ENCODE peak calls at places on chromosomes 6 and 20, in seven cellular contexts. D is heart left ventricle, P is K562, Y is body of pancreas, N is stomach, X is IMR-90, U is A549. F is an unnamed sample.

GRCh38 chr6:111173341-111173740 is 86.0 kb downstream of the SLC16A10 start:
- DNase-seq in D (no peak), P (no peak), Y (no peak), N (no peak), X (no peak), U (no peak), F (no peak)

GRCh38 chr6:11778648-11779307 is at the start of gene ADTRP:
- DNase-seq in D (peak), P (peak), Y (no peak), N (peak), X (no peak), U (no peak), F (no peak)

GRCh38 chr20:33399924-33400323 is 1.4 kb downstream of the CDK5RAP1 start:
- DNase-seq in D (no peak), P (no peak), Y (no peak), N (no peak), X (no peak), U (no peak), F (no peak)

GRCh38 chr6:10418862-10419748 is 4.2 kb upstream of the TFAP2A start:
- DNase-seq in D (no peak), P (peak), Y (peak), N (no peak), X (peak), U (no peak), F (no peak)

GRCh38 chr6:118959903-118960302 is 24.9 kb upstream of the MCM9 start:
- DNase-seq in D (no peak), P (no peak), Y (no peak), N (no peak), X (no peak), U (no peak), F (no peak)

GRCh38 chr20:53224851-53225250 is 252.7 kb downstream of the TSHZ2 start:
- DNase-seq in D (no peak), P (no peak), Y (no peak), N (no peak), X (peak), U (no peak), F (no peak)

GRCh38 chr6:142683688-142684087 is 261.3 kb downstream of the HIVEP2 start:
- DNase-seq in D (no peak), P (no peak), Y (no peak), N (no peak), X (no peak), U (no peak), F (no peak)

GRCh38 chr6:37845026-37845911 is 25.7 kb downstream of the ZFAND3 start:
- DNase-seq in D (no peak), P (no peak), Y (no peak), N (no peak), X (no peak), U (no peak), F (no peak)

DNA sequence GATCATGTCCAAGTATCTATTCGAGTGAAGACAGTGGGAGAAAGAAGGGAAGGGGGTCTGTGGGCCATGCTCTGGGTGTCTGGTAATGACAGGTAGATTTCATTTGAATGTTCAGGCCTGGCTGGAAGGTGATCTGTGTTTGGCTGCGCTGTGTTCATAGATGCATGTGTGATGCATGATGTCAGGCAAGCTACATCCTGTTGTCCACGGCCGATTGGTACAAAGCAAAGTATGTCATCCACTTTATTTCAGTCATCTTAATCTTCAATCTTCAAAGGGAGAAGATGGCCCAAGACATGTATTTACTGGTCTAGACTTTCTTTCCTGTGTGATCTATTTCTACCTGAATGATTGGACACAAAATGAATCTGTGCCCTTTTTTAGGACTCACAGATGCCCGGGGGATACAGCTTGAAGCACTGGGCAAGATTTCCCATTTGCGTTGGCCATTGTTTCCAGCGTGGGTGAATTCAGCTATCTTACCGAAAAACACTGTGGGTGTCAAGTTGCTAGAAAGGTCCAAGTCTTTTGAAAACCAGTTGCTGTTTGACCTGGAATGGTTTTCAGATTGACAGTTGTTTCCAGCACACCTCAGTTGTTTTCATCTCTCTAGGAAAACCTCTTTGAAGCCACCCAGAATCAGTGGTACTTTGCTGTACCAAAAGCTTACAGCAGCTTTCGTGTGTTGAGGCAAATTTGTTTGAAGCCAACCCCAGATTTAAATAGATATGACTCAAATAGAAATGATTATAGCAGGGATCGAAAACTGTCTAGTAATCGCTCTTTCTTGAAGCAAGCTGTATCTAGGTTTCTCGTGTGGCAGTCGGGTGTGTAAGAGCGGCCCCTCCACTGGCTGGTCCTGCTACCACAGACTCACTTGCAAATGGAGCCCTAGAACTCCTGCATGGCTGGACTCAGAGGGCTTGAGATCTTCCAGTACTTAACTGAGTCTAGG is 27.2 kb downstream of the DUSP22 start:
- DNase-seq in D (no peak), P (no peak), Y (peak), N (no peak), X (no peak), U (no peak), F (no peak)
- H3K4me3 ChIP-seq in D (no peak), P (no peak), Y (no peak), N (no peak), X (no peak), U (no peak), F (no peak)

GRCh38 chr20:1775117-1775516 is 117.5 kb upstream of the SIRPG start:
- DNase-seq in D (no peak), P (no peak), Y (no peak), N (no peak), X (peak), U (no peak), F (no peak)

GRCh38 chr20:1774479-1774878 is 116.9 kb upstream of the SIRPG start:
- DNase-seq in D (no peak), P (no peak), Y (no peak), N (no peak), X (no peak), U (no peak), F (no peak)

GRCh38 chr20:1777476-1777820 is 117.8 kb upstream of the SIRPA start:
- DNase-seq in D (no peak), P (no peak), Y (no peak), N (no peak), X (no peak), U (no peak), F (no peak)

GRCh38 chr20:1779567-1779966 is 115.6 kb upstream of the SIRPA start:
- DNase-seq in D (no peak), P (no peak), Y (no peak), N (no peak), X (no peak), U (no peak), F (no peak)

GRCh38 chr20:1776608-1777475 is 118.4 kb upstream of the SIRPA start:
- DNase-seq in D (peak), P (peak), Y (peak), N (peak), X (peak), U (peak), F (peak)
- TF ChIP-seq POLR2A in D (no peak), P (no peak), Y (no peak), N (no peak), X (peak), U (peak), F (no peak)

DNA sequence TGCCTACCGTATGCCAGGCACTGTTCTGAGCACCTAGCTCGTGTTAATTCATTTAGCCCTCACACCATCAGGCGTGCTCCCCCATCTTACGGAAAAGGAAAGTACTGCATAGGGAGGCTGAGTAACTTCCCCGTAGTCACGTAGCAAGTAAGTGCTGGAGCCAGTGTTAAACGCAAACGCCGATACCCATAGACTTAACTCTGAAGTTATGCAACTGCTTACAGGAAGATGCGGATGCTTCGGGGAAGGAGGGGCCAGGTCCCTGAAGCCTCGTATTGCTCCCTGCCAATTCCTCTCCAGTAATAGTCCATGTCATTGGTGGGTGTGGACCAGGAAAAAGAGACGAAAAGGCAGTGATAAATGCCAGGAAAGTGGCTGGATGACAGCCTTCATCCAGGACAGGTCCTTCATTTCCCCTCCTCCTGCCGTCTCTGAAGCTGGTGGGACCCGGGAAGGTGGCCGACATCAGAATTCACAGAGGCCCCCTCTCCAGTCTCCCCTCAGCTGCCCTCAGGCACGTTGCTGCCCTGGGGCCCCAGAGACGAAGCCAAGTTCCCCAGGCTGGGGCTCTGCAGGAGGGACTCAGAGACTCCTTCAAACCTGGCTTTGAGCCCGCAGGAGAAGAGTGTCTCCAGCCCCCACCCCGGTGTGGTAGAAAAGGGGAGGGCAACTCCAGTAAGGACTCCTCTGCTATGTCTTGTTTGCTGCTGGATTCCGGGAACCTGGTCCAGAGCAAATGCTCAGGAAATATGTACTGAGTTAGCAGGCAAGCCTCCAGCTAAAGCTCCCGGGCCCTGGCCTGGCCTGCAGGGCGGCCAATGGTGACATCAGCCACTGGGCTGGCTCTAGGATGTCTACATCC is 37.7 kb downstream of the RAB44 start:
- DNase-seq in D (peak), P (no peak), Y (peak), N (peak), X (peak), U (no peak), F (peak)
- TF ChIP-seq CTCF in D (no peak), P (no peak), Y (no peak), N (peak), X (peak), U (no peak), F (no peak)

GRCh38 chr20:39248851-39249485 is 286.8 kb downstream of the DHX35 start:
- DNase-seq in D (no peak), P (no peak), Y (no peak), N (no peak), X (no peak), U (no peak), F (no peak)
- H3K4me3 ChIP-seq in D (no peak), P (no peak), Y (no peak), N (no peak), X (no peak), U (no peak), F (no peak)

GRCh38 chr6:43945778-43946100 is 175.7 kb downstream of the VEGFA start:
- DNase-seq in D (no peak), P (no peak), Y (no peak), N (no peak), X (no peak), U (no peak), F (no peak)

GRCh38 chr6:43949451-43950110 is 177.7 kb downstream of the MRPL14 start:
- DNase-seq in D (no peak), P (no peak), Y (no peak), N (no peak), X (no peak), U (no peak), F (no peak)

GRCh38 chr6:43948527-43949450 is 178.5 kb downstream of the MRPL14 start:
- DNase-seq in D (no peak), P (no peak), Y (no peak), N (no peak), X (peak), U (no peak), F (no peak)

GRCh38 chr6:43946641-43947363 is 176.8 kb downstream of the VEGFA start:
- DNase-seq in D (no peak), P (peak), Y (no peak), N (no peak), X (no peak), U (no peak), F (no peak)

DNA sequence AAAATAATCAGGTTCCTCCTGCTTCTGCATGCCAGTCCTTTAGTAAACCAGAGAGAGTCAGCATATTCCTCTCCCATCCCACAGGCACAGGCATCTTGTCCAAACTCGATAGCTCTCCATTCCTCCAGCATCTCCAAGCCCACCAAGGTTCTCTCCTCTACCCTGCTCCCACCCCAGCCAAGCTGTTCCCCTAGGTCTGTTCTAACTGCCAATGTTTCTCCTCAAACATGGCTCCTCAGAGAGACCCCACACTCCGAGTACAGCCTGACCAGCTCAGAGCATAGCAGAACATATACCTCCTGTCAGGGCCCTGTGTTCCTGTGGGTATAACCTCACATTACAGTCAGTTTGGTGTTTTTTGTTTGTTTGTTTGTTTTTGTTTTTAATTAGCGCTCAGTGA is 177.8 kb downstream of the VEGFA start:
- DNase-seq in D (no peak), P (no peak), Y (no peak), N (no peak), X (no peak), U (no peak), F (no peak)
- TF ChIP-seq POLR2A in D (no peak), P (no peak), Y (no peak), N (no peak), X (no peak), U (no peak), F (no peak)

GRCh38 chr6:41731561-41732086 is 3.8 kb downstream of the TFEB start:
- DNase-seq in D (no peak), P (no peak), Y (no peak), N (no peak), X (no peak), U (no peak), F (no peak)
- TF ChIP-seq CTCF in D (no peak), P (no peak), Y (no peak), N (no peak), X (no peak), U (no peak), F (no peak)

DNA sequence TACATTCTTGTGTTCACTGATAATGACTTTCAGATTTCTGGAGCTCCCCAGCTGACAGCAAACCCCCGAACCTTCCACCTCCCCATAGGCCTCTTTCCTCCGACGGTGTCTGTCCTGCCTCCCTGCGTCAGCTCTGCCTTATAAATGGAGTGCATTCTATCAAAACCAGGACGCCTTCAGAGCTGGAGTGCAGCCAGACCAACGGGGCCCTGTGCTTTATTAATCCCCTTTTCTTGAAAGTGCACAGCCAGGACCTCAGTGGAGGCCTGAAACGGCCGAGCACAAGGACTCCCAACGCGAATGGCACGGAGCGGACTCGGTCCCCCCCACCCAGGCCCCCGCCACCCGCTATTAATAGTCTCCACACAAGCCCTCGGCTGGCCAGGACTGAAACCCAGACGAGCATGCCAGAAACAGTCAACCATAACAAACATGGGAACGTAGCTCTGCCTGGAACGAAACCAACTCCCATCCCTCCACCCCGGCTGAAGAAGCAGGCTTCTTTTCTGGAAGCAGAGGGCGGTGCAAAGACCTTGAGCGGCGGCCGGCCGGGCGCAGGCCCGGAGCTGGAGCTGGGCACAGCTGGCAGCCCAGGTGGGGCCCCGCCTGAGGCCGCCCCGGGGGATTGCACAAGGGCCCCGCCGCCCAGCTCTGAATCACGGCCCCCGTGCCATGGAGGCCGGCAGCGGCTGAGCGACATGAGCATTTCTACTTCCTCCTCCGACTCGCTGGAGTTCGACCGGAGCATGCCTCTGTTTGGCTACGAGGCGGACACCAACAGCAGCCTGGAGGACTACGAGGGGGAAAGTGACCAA is 42.3 kb upstream of the NAA20 start:
- DNase-seq in D (peak), P (no peak), Y (peak), N (peak), X (peak), U (peak), F (peak)
- H3K4me3 ChIP-seq in D (peak), P (no peak), Y (peak), N (peak), X (peak), U (peak), F (peak)

GRCh38 chr6:116649129-116649528 is 19.4 kb downstream of the ZUP1 start:
- DNase-seq in D (no peak), P (no peak), Y (no peak), N (no peak), X (no peak), U (no peak), F (no peak)

GRCh38 chr6:116651916-116652315 is 16.6 kb downstream of the ZUP1 start:
- DNase-seq in D (no peak), P (no peak), Y (no peak), N (no peak), X (no peak), U (no peak), F (no peak)

DNA sequence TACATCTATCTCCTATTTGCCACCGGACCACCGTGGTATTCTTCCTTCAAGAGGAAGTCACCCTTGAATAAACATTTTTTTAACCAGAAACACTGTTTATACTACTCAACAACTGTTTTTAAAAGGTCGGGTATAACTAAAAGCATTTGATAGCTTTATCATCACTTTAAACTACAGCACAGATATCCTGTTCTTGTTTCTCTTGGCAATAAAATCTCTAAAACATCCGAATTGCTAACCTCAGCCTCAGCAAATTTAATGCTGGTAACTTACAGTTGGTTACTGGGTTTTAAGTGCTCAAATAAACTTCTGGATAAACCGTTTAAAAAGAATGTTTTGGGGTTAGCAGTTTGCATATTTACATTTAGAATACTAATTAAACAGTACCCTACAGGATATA is 20.4 kb downstream of the ZUP1 start:
- DNase-seq in D (no peak), P (no peak), Y (no peak), N (no peak), X (peak), U (no peak), F (no peak)
- TF ChIP-seq POLR2A in D (no peak), P (no peak), Y (no peak), N (no peak), X (no peak), U (no peak), F (no peak)

F was measured in lower leg skin.